ENCODE peak calls at places on chromosomes 11 and 22, in six cellular contexts. One of them, this sample, is unnamed.

GRCh38 chr22:41925783-41926460 is 684 bp downstream of the TNFRSF13C start:
- DNase-seq in heart left ventricle: peak; percentile 65
- DNase-seq in stimulated activated CD8-positive, alpha-beta memory T cell treated with anti-CD3 and anti-CD28 coated beads, Interleukin-2, amount 100 ng/mL, for 48 hours: peak; percentile 74
- DNase-seq in NCI-H510A treated with DMSO at 0.1 percent for 48 hours: no peak
- DNase-seq in DMS53: peak; percentile 80
- DNase-seq in naive thymus-derived CD8-positive, alpha-beta T cell: peak; percentile 74
- DNase-seq in this sample: peak; percentile 86

GRCh38 chr11:122877732-122878131 is 4.8 kb upstream of the JHY start:
- DNase-seq in heart left ventricle: no peak
- DNase-seq in stimulated activated CD8-positive, alpha-beta memory T cell treated with anti-CD3 and anti-CD28 coated beads, Interleukin-2, amount 100 ng/mL, for 48 hours: no peak
- DNase-seq in NCI-H510A treated with DMSO at 0.1 percent for 48 hours: no peak
- DNase-seq in DMS53: no peak
- DNase-seq in naive thymus-derived CD8-positive, alpha-beta T cell: no peak
- DNase-seq in this sample: no peak

GRCh38 chr22:42064629-42065028 is 6.0 kb downstream of the NAGA start:
- DNase-seq in heart left ventricle: no peak
- DNase-seq in stimulated activated CD8-positive, alpha-beta memory T cell treated with anti-CD3 and anti-CD28 coated beads, Interleukin-2, amount 100 ng/mL, for 48 hours: no peak
- DNase-seq in NCI-H510A treated with DMSO at 0.1 percent for 48 hours: no peak
- DNase-seq in DMS53: no peak
- DNase-seq in naive thymus-derived CD8-positive, alpha-beta T cell: no peak
- DNase-seq in this sample: no peak

GRCh38 chr11:69472766-69473519 is 8.5 kb upstream of the LINC01488 start:
- DNase-seq in heart left ventricle: peak; percentile 14
- DNase-seq in stimulated activated CD8-positive, alpha-beta memory T cell treated with anti-CD3 and anti-CD28 coated beads, Interleukin-2, amount 100 ng/mL, for 48 hours: no peak
- DNase-seq in NCI-H510A treated with DMSO at 0.1 percent for 48 hours: no peak
- DNase-seq in DMS53: no peak
- DNase-seq in naive thymus-derived CD8-positive, alpha-beta T cell: no peak
- DNase-seq in this sample: no peak

GRCh38 chr11:72602250-72602904 is 71.8 kb downstream of the PDE2A start:
- DNase-seq in heart left ventricle: no peak
- DNase-seq in stimulated activated CD8-positive, alpha-beta memory T cell treated with anti-CD3 and anti-CD28 coated beads, Interleukin-2, amount 100 ng/mL, for 48 hours: no peak
- DNase-seq in NCI-H510A treated with DMSO at 0.1 percent for 48 hours: no peak
- DNase-seq in DMS53: peak; percentile 66
- DNase-seq in naive thymus-derived CD8-positive, alpha-beta T cell: no peak
- DNase-seq in this sample: no peak

GRCh38 chr11:95877288-95877687 is 46.6 kb downstream of the MTMR2 start:
- DNase-seq in heart left ventricle: no peak
- DNase-seq in stimulated activated CD8-positive, alpha-beta memory T cell treated with anti-CD3 and anti-CD28 coated beads, Interleukin-2, amount 100 ng/mL, for 48 hours: no peak
- DNase-seq in NCI-H510A treated with DMSO at 0.1 percent for 48 hours: no peak
- DNase-seq in DMS53: no peak
- DNase-seq in naive thymus-derived CD8-positive, alpha-beta T cell: no peak
- DNase-seq in this sample: no peak

GRCh38 chr22:45211848-45212247 is 28.8 kb downstream of the KIAA0930 start:
- DNase-seq in heart left ventricle: no peak
- DNase-seq in stimulated activated CD8-positive, alpha-beta memory T cell treated with anti-CD3 and anti-CD28 coated beads, Interleukin-2, amount 100 ng/mL, for 48 hours: no peak
- DNase-seq in NCI-H510A treated with DMSO at 0.1 percent for 48 hours: no peak
- DNase-seq in DMS53: no peak
- DNase-seq in naive thymus-derived CD8-positive, alpha-beta T cell: no peak
- DNase-seq in this sample: no peak

GRCh38 chr11:132886335-132886734 is 646.0 kb downstream of the OPCML start:
- DNase-seq in heart left ventricle: no peak
- DNase-seq in stimulated activated CD8-positive, alpha-beta memory T cell treated with anti-CD3 and anti-CD28 coated beads, Interleukin-2, amount 100 ng/mL, for 48 hours: no peak
- DNase-seq in NCI-H510A treated with DMSO at 0.1 percent for 48 hours: no peak
- DNase-seq in DMS53: no peak
- DNase-seq in naive thymus-derived CD8-positive, alpha-beta T cell: no peak
- DNase-seq in this sample: no peak

GRCh38 chr11:70536051-70536877 is 137.9 kb downstream of the CTTN start:
- DNase-seq in heart left ventricle: no peak
- DNase-seq in stimulated activated CD8-positive, alpha-beta memory T cell treated with anti-CD3 and anti-CD28 coated beads, Interleukin-2, amount 100 ng/mL, for 48 hours: no peak
- DNase-seq in NCI-H510A treated with DMSO at 0.1 percent for 48 hours: no peak
- DNase-seq in DMS53: no peak
- DNase-seq in naive thymus-derived CD8-positive, alpha-beta T cell: no peak
- DNase-seq in this sample: no peak

GRCh38 chr11:27397619-27398412 is 34.8 kb upstream of the CCDC34 start:
- DNase-seq in heart left ventricle: no peak
- DNase-seq in stimulated activated CD8-positive, alpha-beta memory T cell treated with anti-CD3 and anti-CD28 coated beads, Interleukin-2, amount 100 ng/mL, for 48 hours: no peak
- DNase-seq in NCI-H510A treated with DMSO at 0.1 percent for 48 hours: no peak
- DNase-seq in DMS53: peak; percentile 53
- DNase-seq in naive thymus-derived CD8-positive, alpha-beta T cell: no peak
- DNase-seq in this sample: no peak

GRCh38 chr11:61378713-61379313 is 13.6 kb upstream of the TMEM216 start:
- DNase-seq in heart left ventricle: peak; percentile 43
- DNase-seq in stimulated activated CD8-positive, alpha-beta memory T cell treated with anti-CD3 and anti-CD28 coated beads, Interleukin-2, amount 100 ng/mL, for 48 hours: no peak
- DNase-seq in NCI-H510A treated with DMSO at 0.1 percent for 48 hours: no peak
- DNase-seq in DMS53: no peak
- DNase-seq in naive thymus-derived CD8-positive, alpha-beta T cell: no peak
- DNase-seq in this sample: no peak

GRCh38 chr22:39712081-39712480 is 141.5 kb downstream of the CACNA1I start:
- DNase-seq in heart left ventricle: no peak
- DNase-seq in stimulated activated CD8-positive, alpha-beta memory T cell treated with anti-CD3 and anti-CD28 coated beads, Interleukin-2, amount 100 ng/mL, for 48 hours: no peak
- DNase-seq in NCI-H510A treated with DMSO at 0.1 percent for 48 hours: no peak
- DNase-seq in DMS53: no peak
- DNase-seq in naive thymus-derived CD8-positive, alpha-beta T cell: no peak
- DNase-seq in this sample: no peak

GRCh38 chr11:680970-681369 is 14.1 kb downstream of the DEAF1 start:
- DNase-seq in heart left ventricle: no peak
- DNase-seq in stimulated activated CD8-positive, alpha-beta memory T cell treated with anti-CD3 and anti-CD28 coated beads, Interleukin-2, amount 100 ng/mL, for 48 hours: peak; percentile 48
- DNase-seq in NCI-H510A treated with DMSO at 0.1 percent for 48 hours: no peak
- DNase-seq in DMS53: no peak
- DNase-seq in naive thymus-derived CD8-positive, alpha-beta T cell: no peak
- DNase-seq in this sample: no peak

GRCh38 chr11:85787809-85788805 is 22.8 kb downstream of the SYTL2 start:
- DNase-seq in heart left ventricle: no peak
- DNase-seq in stimulated activated CD8-positive, alpha-beta memory T cell treated with anti-CD3 and anti-CD28 coated beads, Interleukin-2, amount 100 ng/mL, for 48 hours: no peak
- DNase-seq in NCI-H510A treated with DMSO at 0.1 percent for 48 hours: no peak
- DNase-seq in DMS53: peak; percentile 77
- DNase-seq in naive thymus-derived CD8-positive, alpha-beta T cell: no peak
- DNase-seq in this sample: no peak

GRCh38 chr11:72222106-72222891 is 2.3 kb upstream of the INPPL1 start:
- DNase-seq in heart left ventricle: peak; percentile 27
- DNase-seq in stimulated activated CD8-positive, alpha-beta memory T cell treated with anti-CD3 and anti-CD28 coated beads, Interleukin-2, amount 100 ng/mL, for 48 hours: no peak
- DNase-seq in NCI-H510A treated with DMSO at 0.1 percent for 48 hours: peak; percentile 77
- DNase-seq in DMS53: peak; percentile 66
- DNase-seq in naive thymus-derived CD8-positive, alpha-beta T cell: peak; percentile 7
- DNase-seq in this sample: no peak

GRCh38 chr11:75461136-75461535 is 28.1 kb upstream of the KLHL35 start:
- DNase-seq in heart left ventricle: peak; percentile 10
- DNase-seq in stimulated activated CD8-positive, alpha-beta memory T cell treated with anti-CD3 and anti-CD28 coated beads, Interleukin-2, amount 100 ng/mL, for 48 hours: no peak
- DNase-seq in NCI-H510A treated with DMSO at 0.1 percent for 48 hours: no peak
- DNase-seq in DMS53: no peak
- DNase-seq in naive thymus-derived CD8-positive, alpha-beta T cell: no peak
- DNase-seq in this sample: no peak

GRCh38 chr11:61290905-61291690 is 4.0 kb downstream of the VWCE start:
- DNase-seq in heart left ventricle: no peak
- DNase-seq in stimulated activated CD8-positive, alpha-beta memory T cell treated with anti-CD3 and anti-CD28 coated beads, Interleukin-2, amount 100 ng/mL, for 48 hours: no peak
- DNase-seq in NCI-H510A treated with DMSO at 0.1 percent for 48 hours: no peak
- DNase-seq in DMS53: no peak
- DNase-seq in naive thymus-derived CD8-positive, alpha-beta T cell: no peak
- DNase-seq in this sample: no peak

GRCh38 chr22:21646608-21647590 is 4.8 kb downstream of the SDF2L1 start:
- DNase-seq in heart left ventricle: peak; percentile 78
- DNase-seq in stimulated activated CD8-positive, alpha-beta memory T cell treated with anti-CD3 and anti-CD28 coated beads, Interleukin-2, amount 100 ng/mL, for 48 hours: peak; percentile 65
- DNase-seq in NCI-H510A treated with DMSO at 0.1 percent for 48 hours: peak; percentile 68
- DNase-seq in DMS53: peak; percentile 72
- DNase-seq in naive thymus-derived CD8-positive, alpha-beta T cell: peak; percentile 81
- DNase-seq in this sample: peak; percentile 77

GRCh38 chr11:119509277-119509841 is 86.4 kb upstream of the THY1 start:
- DNase-seq in heart left ventricle: no peak
- DNase-seq in stimulated activated CD8-positive, alpha-beta memory T cell treated with anti-CD3 and anti-CD28 coated beads, Interleukin-2, amount 100 ng/mL, for 48 hours: no peak
- DNase-seq in NCI-H510A treated with DMSO at 0.1 percent for 48 hours: no peak
- DNase-seq in DMS53: no peak
- DNase-seq in naive thymus-derived CD8-positive, alpha-beta T cell: no peak
- DNase-seq in this sample: no peak

GRCh38 chr11:68343761-68344256 is 31.4 kb downstream of the LRP5 start:
- DNase-seq in heart left ventricle: no peak
- DNase-seq in stimulated activated CD8-positive, alpha-beta memory T cell treated with anti-CD3 and anti-CD28 coated beads, Interleukin-2, amount 100 ng/mL, for 48 hours: no peak
- DNase-seq in NCI-H510A treated with DMSO at 0.1 percent for 48 hours: peak; percentile 67
- DNase-seq in DMS53: no peak
- DNase-seq in naive thymus-derived CD8-positive, alpha-beta T cell: no peak
- DNase-seq in this sample: no peak

GRCh38 chr22:50104149-50104548 is 14.3 kb downstream of the MOV10L1 start:
- DNase-seq in heart left ventricle: no peak
- DNase-seq in stimulated activated CD8-positive, alpha-beta memory T cell treated with anti-CD3 and anti-CD28 coated beads, Interleukin-2, amount 100 ng/mL, for 48 hours: no peak
- DNase-seq in NCI-H510A treated with DMSO at 0.1 percent for 48 hours: peak; percentile 60
- DNase-seq in DMS53: no peak
- DNase-seq in naive thymus-derived CD8-positive, alpha-beta T cell: no peak
- DNase-seq in this sample: no peak

GRCh38 chr22:27175444-27175843 is 518.1 kb downstream of the MIAT start:
- DNase-seq in heart left ventricle: no peak
- DNase-seq in stimulated activated CD8-positive, alpha-beta memory T cell treated with anti-CD3 and anti-CD28 coated beads, Interleukin-2, amount 100 ng/mL, for 48 hours: no peak
- DNase-seq in NCI-H510A treated with DMSO at 0.1 percent for 48 hours: no peak
- DNase-seq in DMS53: no peak
- DNase-seq in naive thymus-derived CD8-positive, alpha-beta T cell: no peak
- DNase-seq in this sample: no peak

GRCh38 chr11:97764193-97764592 is 1256.6 kb upstream of the CNTN5 start:
- DNase-seq in heart left ventricle: no peak
- DNase-seq in stimulated activated CD8-positive, alpha-beta memory T cell treated with anti-CD3 and anti-CD28 coated beads, Interleukin-2, amount 100 ng/mL, for 48 hours: no peak
- DNase-seq in NCI-H510A treated with DMSO at 0.1 percent for 48 hours: no peak
- DNase-seq in DMS53: no peak
- DNase-seq in naive thymus-derived CD8-positive, alpha-beta T cell: no peak
- DNase-seq in this sample: no peak

GRCh38 chr11:18588297-18589252 is at the start of gene UEVLD:
- DNase-seq in heart left ventricle: peak; percentile 93
- DNase-seq in stimulated activated CD8-positive, alpha-beta memory T cell treated with anti-CD3 and anti-CD28 coated beads, Interleukin-2, amount 100 ng/mL, for 48 hours: peak; percentile 73
- DNase-seq in NCI-H510A treated with DMSO at 0.1 percent for 48 hours: peak; percentile 43
- DNase-seq in DMS53: peak; percentile 94
- DNase-seq in naive thymus-derived CD8-positive, alpha-beta T cell: peak; percentile 21
- DNase-seq in this sample: peak; percentile 65

GRCh38 chr11:119694334-119694733 is 34.7 kb downstream of the NECTIN1 start:
- DNase-seq in heart left ventricle: no peak
- DNase-seq in stimulated activated CD8-positive, alpha-beta memory T cell treated with anti-CD3 and anti-CD28 coated beads, Interleukin-2, amount 100 ng/mL, for 48 hours: no peak
- DNase-seq in NCI-H510A treated with DMSO at 0.1 percent for 48 hours: peak; percentile 39
- DNase-seq in DMS53: peak; percentile 71
- DNase-seq in naive thymus-derived CD8-positive, alpha-beta T cell: no peak
- DNase-seq in this sample: no peak

GRCh38 chr22:21044931-21045584 is 688 bp upstream of the LRRC74B start:
- DNase-seq in heart left ventricle: no peak
- DNase-seq in stimulated activated CD8-positive, alpha-beta memory T cell treated with anti-CD3 and anti-CD28 coated beads, Interleukin-2, amount 100 ng/mL, for 48 hours: no peak
- DNase-seq in NCI-H510A treated with DMSO at 0.1 percent for 48 hours: peak; percentile 71
- DNase-seq in DMS53: peak; percentile 60
- DNase-seq in naive thymus-derived CD8-positive, alpha-beta T cell: no peak
- DNase-seq in this sample: no peak

GRCh38 chr11:60127311-60127811 is 38.9 kb downstream of the MS4A2 start:
- DNase-seq in heart left ventricle: no peak
- DNase-seq in stimulated activated CD8-positive, alpha-beta memory T cell treated with anti-CD3 and anti-CD28 coated beads, Interleukin-2, amount 100 ng/mL, for 48 hours: no peak
- DNase-seq in NCI-H510A treated with DMSO at 0.1 percent for 48 hours: no peak
- DNase-seq in DMS53: no peak
- DNase-seq in naive thymus-derived CD8-positive, alpha-beta T cell: no peak
- DNase-seq in this sample: no peak

GRCh38 chr11:34356130-34356529 is 1.7 kb downstream of the ABTB2 start:
- DNase-seq in heart left ventricle: no peak
- DNase-seq in stimulated activated CD8-positive, alpha-beta memory T cell treated with anti-CD3 and anti-CD28 coated beads, Interleukin-2, amount 100 ng/mL, for 48 hours: no peak
- DNase-seq in NCI-H510A treated with DMSO at 0.1 percent for 48 hours: no peak
- DNase-seq in DMS53: no peak
- DNase-seq in naive thymus-derived CD8-positive, alpha-beta T cell: no peak
- DNase-seq in this sample: no peak

GRCh38 chr11:79396674-79397073 is 44.2 kb downstream of the TENM4 start:
- DNase-seq in heart left ventricle: no peak
- DNase-seq in stimulated activated CD8-positive, alpha-beta memory T cell treated with anti-CD3 and anti-CD28 coated beads, Interleukin-2, amount 100 ng/mL, for 48 hours: no peak
- DNase-seq in NCI-H510A treated with DMSO at 0.1 percent for 48 hours: no peak
- DNase-seq in DMS53: no peak
- DNase-seq in naive thymus-derived CD8-positive, alpha-beta T cell: no peak
- DNase-seq in this sample: no peak

GRCh38 chr11:62680825-62681240 is 2.0 kb upstream of the UBXN1 start:
- DNase-seq in heart left ventricle: peak; percentile 57
- DNase-seq in stimulated activated CD8-positive, alpha-beta memory T cell treated with anti-CD3 and anti-CD28 coated beads, Interleukin-2, amount 100 ng/mL, for 48 hours: no peak
- DNase-seq in NCI-H510A treated with DMSO at 0.1 percent for 48 hours: peak; percentile 71
- DNase-seq in DMS53: peak; percentile 88
- DNase-seq in naive thymus-derived CD8-positive, alpha-beta T cell: peak; percentile 34
- DNase-seq in this sample: no peak

GRCh38 chr22:41030891-41031290 is 61.5 kb upstream of the EP300 start:
- DNase-seq in heart left ventricle: no peak
- DNase-seq in stimulated activated CD8-positive, alpha-beta memory T cell treated with anti-CD3 and anti-CD28 coated beads, Interleukin-2, amount 100 ng/mL, for 48 hours: no peak
- DNase-seq in NCI-H510A treated with DMSO at 0.1 percent for 48 hours: no peak
- DNase-seq in DMS53: no peak
- DNase-seq in naive thymus-derived CD8-positive, alpha-beta T cell: no peak
- DNase-seq in this sample: no peak

GRCh38 chr22:43228330-43228729 is 41.4 kb upstream of the TTLL12 start:
- DNase-seq in heart left ventricle: no peak
- DNase-seq in stimulated activated CD8-positive, alpha-beta memory T cell treated with anti-CD3 and anti-CD28 coated beads, Interleukin-2, amount 100 ng/mL, for 48 hours: no peak
- DNase-seq in NCI-H510A treated with DMSO at 0.1 percent for 48 hours: no peak
- DNase-seq in DMS53: peak; percentile 56
- DNase-seq in naive thymus-derived CD8-positive, alpha-beta T cell: no peak
- DNase-seq in this sample: peak; percentile 32

GRCh38 chr22:31329029-31329428 is 17.1 kb downstream of the PATZ1 start:
- DNase-seq in heart left ventricle: no peak
- DNase-seq in stimulated activated CD8-positive, alpha-beta memory T cell treated with anti-CD3 and anti-CD28 coated beads, Interleukin-2, amount 100 ng/mL, for 48 hours: no peak
- DNase-seq in NCI-H510A treated with DMSO at 0.1 percent for 48 hours: no peak
- DNase-seq in DMS53: no peak
- DNase-seq in naive thymus-derived CD8-positive, alpha-beta T cell: no peak
- DNase-seq in this sample: no peak

GRCh38 chr11:106238704-106239360 is 161.4 kb downstream of the AASDHPPT start:
- DNase-seq in heart left ventricle: no peak
- DNase-seq in stimulated activated CD8-positive, alpha-beta memory T cell treated with anti-CD3 and anti-CD28 coated beads, Interleukin-2, amount 100 ng/mL, for 48 hours: no peak
- DNase-seq in NCI-H510A treated with DMSO at 0.1 percent for 48 hours: no peak
- DNase-seq in DMS53: no peak
- DNase-seq in naive thymus-derived CD8-positive, alpha-beta T cell: no peak
- DNase-seq in this sample: no peak

GRCh38 chr11:86162257-86162656 is 82.3 kb upstream of the EED start:
- DNase-seq in heart left ventricle: peak; percentile 58
- DNase-seq in stimulated activated CD8-positive, alpha-beta memory T cell treated with anti-CD3 and anti-CD28 coated beads, Interleukin-2, amount 100 ng/mL, for 48 hours: no peak
- DNase-seq in NCI-H510A treated with DMSO at 0.1 percent for 48 hours: no peak
- DNase-seq in DMS53: peak; percentile 79
- DNase-seq in naive thymus-derived CD8-positive, alpha-beta T cell: no peak
- DNase-seq in this sample: no peak

GRCh38 chr22:42310301-42310981 is 40.0 kb upstream of the TCF20 start:
- DNase-seq in heart left ventricle: no peak
- DNase-seq in stimulated activated CD8-positive, alpha-beta memory T cell treated with anti-CD3 and anti-CD28 coated beads, Interleukin-2, amount 100 ng/mL, for 48 hours: no peak
- DNase-seq in NCI-H510A treated with DMSO at 0.1 percent for 48 hours: no peak
- DNase-seq in DMS53: no peak
- DNase-seq in naive thymus-derived CD8-positive, alpha-beta T cell: no peak
- DNase-seq in this sample: no peak

This sample was measured in activated T-cell treated with anti-CD3 and anti-CD28 coated beads, Interleukin-2, amount 50 U/mL, for 1 hour.